ENCODE peak calls at places on chromosome 1, in nine cellular contexts. One of them, this sample, is unnamed.

GRCh38 chr1:232142403-232143314 is 487.3 kb downstream of the SIPA1L2 start:
- DNase-seq in neuronal stem cell: no peak
- DNase-seq in C1 segment of cervical spinal cord: peak
- DNase-seq in astrocyte of the cerebellum: peak
- DNase-seq in left cardiac atrium: peak
- DNase-seq in astrocyte of the spinal cord: peak
- DNase-seq in HTR-8/SVneo: no peak
- DNase-seq in NCI-H524: peak
- DNase-seq in NCI-H69: no peak
- DNase-seq in this sample: peak

GRCh38 chr1:6440198-6441126 is 15.9 kb downstream of the ESPN start:
- DNase-seq in NCI-H524: peak
- DNase-seq in C1 segment of cervical spinal cord: no peak
- DNase-seq in NCI-H69: peak
- DNase-seq in left cardiac atrium: no peak
- DNase-seq in astrocyte of the spinal cord: no peak
- DNase-seq in neuronal stem cell: no peak
- DNase-seq in HTR-8/SVneo: peak
- DNase-seq in astrocyte of the cerebellum: no peak
- DNase-seq in this sample: no peak

GRCh38 chr1:90371106-90371813 is 345.8 kb downstream of the BARHL2 start:
- DNase-seq in left cardiac atrium: no peak
- DNase-seq in HTR-8/SVneo: no peak
- DNase-seq in astrocyte of the spinal cord: peak
- DNase-seq in C1 segment of cervical spinal cord: no peak
- DNase-seq in neuronal stem cell: no peak
- DNase-seq in NCI-H69: peak
- DNase-seq in NCI-H524: no peak
- DNase-seq in astrocyte of the cerebellum: peak
- DNase-seq in this sample: no peak

GRCh38 chr1:201171063-201172036 is 17.1 kb upstream of the TMEM9 start:
- DNase-seq in NCI-H69: peak
- DNase-seq in NCI-H524: peak
- DNase-seq in left cardiac atrium: no peak
- DNase-seq in HTR-8/SVneo: peak
- DNase-seq in astrocyte of the spinal cord: peak
- DNase-seq in neuronal stem cell: no peak
- DNase-seq in astrocyte of the cerebellum: no peak
- DNase-seq in C1 segment of cervical spinal cord: no peak
- DNase-seq in this sample: peak

GRCh38 chr1:208052135-208052534 is 141.2 kb upstream of the CD34 start:
- DNase-seq in left cardiac atrium: no peak
- DNase-seq in astrocyte of the cerebellum: no peak
- DNase-seq in NCI-H524: no peak
- DNase-seq in astrocyte of the spinal cord: no peak
- DNase-seq in NCI-H69: no peak
- DNase-seq in neuronal stem cell: no peak
- DNase-seq in C1 segment of cervical spinal cord: no peak
- DNase-seq in HTR-8/SVneo: no peak
- DNase-seq in this sample: no peak

GRCh38 chr1:31567956-31568570 is 8.3 kb upstream of the TINAGL1 start:
- DNase-seq in astrocyte of the cerebellum: no peak
- DNase-seq in left cardiac atrium: no peak
- DNase-seq in NCI-H524: no peak
- DNase-seq in NCI-H69: no peak
- DNase-seq in astrocyte of the spinal cord: no peak
- DNase-seq in neuronal stem cell: no peak
- DNase-seq in C1 segment of cervical spinal cord: no peak
- DNase-seq in HTR-8/SVneo: no peak
- DNase-seq in this sample: no peak

GRCh38 chr1:13699936-13700520 is at the start of gene PRDM2:
- DNase-seq in left cardiac atrium: peak
- DNase-seq in HTR-8/SVneo: peak
- DNase-seq in NCI-H69: peak
- DNase-seq in astrocyte of the spinal cord: peak
- DNase-seq in astrocyte of the cerebellum: no peak
- DNase-seq in NCI-H524: peak
- DNase-seq in C1 segment of cervical spinal cord: peak
- DNase-seq in neuronal stem cell: peak
- DNase-seq in this sample: peak

GRCh38 chr1:68438310-68438709 is 11.4 kb downstream of the RPE65 start:
- DNase-seq in NCI-H69: peak
- DNase-seq in left cardiac atrium: no peak
- DNase-seq in neuronal stem cell: no peak
- DNase-seq in HTR-8/SVneo: no peak
- DNase-seq in NCI-H524: no peak
- DNase-seq in astrocyte of the cerebellum: no peak
- DNase-seq in astrocyte of the spinal cord: no peak
- DNase-seq in C1 segment of cervical spinal cord: no peak
- DNase-seq in this sample: no peak

GRCh38 chr1:155049651-155050559 is 1.2 kb upstream of the ADAM15 start:
- DNase-seq in astrocyte of the cerebellum: no peak
- DNase-seq in HTR-8/SVneo: no peak
- DNase-seq in neuronal stem cell: no peak
- DNase-seq in NCI-H69: peak
- DNase-seq in left cardiac atrium: no peak
- DNase-seq in astrocyte of the spinal cord: peak
- DNase-seq in C1 segment of cervical spinal cord: no peak
- DNase-seq in NCI-H524: no peak
- DNase-seq in this sample: no peak

GRCh38 chr1:9280015-9280860 is 12.5 kb upstream of the SPSB1 start:
- DNase-seq in left cardiac atrium: peak
- DNase-seq in astrocyte of the cerebellum: peak
- DNase-seq in NCI-H524: no peak
- DNase-seq in HTR-8/SVneo: peak
- DNase-seq in C1 segment of cervical spinal cord: no peak
- DNase-seq in astrocyte of the spinal cord: peak
- DNase-seq in NCI-H69: peak
- DNase-seq in neuronal stem cell: no peak
- DNase-seq in this sample: no peak

GRCh38 chr1:232726048-232726779 is 79.0 kb upstream of the MAP10 start:
- DNase-seq in left cardiac atrium: no peak
- DNase-seq in NCI-H69: no peak
- DNase-seq in NCI-H524: no peak
- DNase-seq in astrocyte of the cerebellum: peak
- DNase-seq in HTR-8/SVneo: no peak
- DNase-seq in astrocyte of the spinal cord: peak
- DNase-seq in neuronal stem cell: no peak
- DNase-seq in C1 segment of cervical spinal cord: no peak
- DNase-seq in this sample: no peak

GRCh38 chr1:207217778-207218511 is 103.5 kb upstream of the CD55 start:
- DNase-seq in HTR-8/SVneo: no peak
- DNase-seq in C1 segment of cervical spinal cord: no peak
- DNase-seq in astrocyte of the cerebellum: no peak
- DNase-seq in NCI-H524: no peak
- DNase-seq in astrocyte of the spinal cord: no peak
- DNase-seq in NCI-H69: no peak
- DNase-seq in neuronal stem cell: no peak
- DNase-seq in left cardiac atrium: no peak
- DNase-seq in this sample: no peak

GRCh38 chr1:64834734-64835133 is 89.9 kb downstream of the RAVER2 start:
- DNase-seq in neuronal stem cell: no peak
- DNase-seq in NCI-H524: no peak
- DNase-seq in astrocyte of the spinal cord: peak
- DNase-seq in astrocyte of the cerebellum: peak
- DNase-seq in C1 segment of cervical spinal cord: no peak
- DNase-seq in HTR-8/SVneo: no peak
- DNase-seq in left cardiac atrium: no peak
- DNase-seq in NCI-H69: no peak
- DNase-seq in this sample: no peak

GRCh38 chr1:186022184-186022583 is 288.0 kb downstream of the HMCN1 start:
- DNase-seq in C1 segment of cervical spinal cord: no peak
- DNase-seq in astrocyte of the spinal cord: no peak
- DNase-seq in HTR-8/SVneo: no peak
- DNase-seq in NCI-H69: no peak
- DNase-seq in neuronal stem cell: no peak
- DNase-seq in astrocyte of the cerebellum: no peak
- DNase-seq in NCI-H524: no peak
- DNase-seq in left cardiac atrium: no peak
- DNase-seq in this sample: no peak

GRCh38 chr1:235843458-235843857 is 23.2 kb downstream of the LYST start:
- DNase-seq in NCI-H524: peak
- DNase-seq in astrocyte of the spinal cord: peak
- DNase-seq in astrocyte of the cerebellum: no peak
- DNase-seq in HTR-8/SVneo: peak
- DNase-seq in left cardiac atrium: no peak
- DNase-seq in NCI-H69: peak
- DNase-seq in C1 segment of cervical spinal cord: no peak
- DNase-seq in neuronal stem cell: no peak
- DNase-seq in this sample: peak

GRCh38 chr1:4702927-4703326 is 48.5 kb downstream of the AJAP1 start:
- DNase-seq in astrocyte of the spinal cord: peak
- DNase-seq in astrocyte of the cerebellum: no peak
- DNase-seq in NCI-H524: no peak
- DNase-seq in left cardiac atrium: no peak
- DNase-seq in C1 segment of cervical spinal cord: no peak
- DNase-seq in neuronal stem cell: no peak
- DNase-seq in NCI-H69: no peak
- DNase-seq in HTR-8/SVneo: peak
- DNase-seq in this sample: no peak

GRCh38 chr1:37995773-37996379 is 6.1 kb upstream of the SF3A3 start:
- DNase-seq in left cardiac atrium: peak
- DNase-seq in astrocyte of the cerebellum: no peak
- DNase-seq in C1 segment of cervical spinal cord: no peak
- DNase-seq in neuronal stem cell: peak
- DNase-seq in NCI-H524: peak
- DNase-seq in NCI-H69: peak
- DNase-seq in astrocyte of the spinal cord: peak
- DNase-seq in HTR-8/SVneo: no peak
- DNase-seq in this sample: peak

GRCh38 chr1:85577421-85578320 is 2.9 kb upstream of the CCN1 start:
- DNase-seq in HTR-8/SVneo: no peak
- DNase-seq in astrocyte of the spinal cord: no peak
- DNase-seq in NCI-H69: peak
- DNase-seq in astrocyte of the cerebellum: no peak
- DNase-seq in neuronal stem cell: no peak
- DNase-seq in NCI-H524: peak
- DNase-seq in left cardiac atrium: peak
- DNase-seq in C1 segment of cervical spinal cord: no peak
- DNase-seq in this sample: no peak

GRCh38 chr1:193794239-193794638 is 607.8 kb upstream of the B3GALT2 start:
- DNase-seq in neuronal stem cell: no peak
- DNase-seq in left cardiac atrium: no peak
- DNase-seq in HTR-8/SVneo: no peak
- DNase-seq in astrocyte of the cerebellum: no peak
- DNase-seq in astrocyte of the spinal cord: peak
- DNase-seq in NCI-H524: no peak
- DNase-seq in C1 segment of cervical spinal cord: no peak
- DNase-seq in NCI-H69: peak
- DNase-seq in this sample: no peak

GRCh38 chr1:50568782-50569181 is 145.5 kb upstream of the DMRTA2 start:
- DNase-seq in astrocyte of the spinal cord: no peak
- DNase-seq in C1 segment of cervical spinal cord: no peak
- DNase-seq in left cardiac atrium: no peak
- DNase-seq in astrocyte of the cerebellum: no peak
- DNase-seq in HTR-8/SVneo: no peak
- DNase-seq in NCI-H69: peak
- DNase-seq in NCI-H524: no peak
- DNase-seq in neuronal stem cell: no peak
- DNase-seq in this sample: no peak

GRCh38 chr1:94433866-94434265 is 15.7 kb downstream of the ABCD3 start:
- DNase-seq in NCI-H69: no peak
- DNase-seq in neuronal stem cell: no peak
- DNase-seq in NCI-H524: no peak
- DNase-seq in C1 segment of cervical spinal cord: no peak
- DNase-seq in astrocyte of the cerebellum: no peak
- DNase-seq in left cardiac atrium: no peak
- DNase-seq in astrocyte of the spinal cord: no peak
- DNase-seq in HTR-8/SVneo: no peak
- DNase-seq in this sample: no peak

GRCh38 chr1:247857986-247858356 is 984 bp downstream of the TRIM58 start:
- DNase-seq in astrocyte of the spinal cord: no peak
- DNase-seq in left cardiac atrium: no peak
- DNase-seq in C1 segment of cervical spinal cord: no peak
- DNase-seq in neuronal stem cell: no peak
- DNase-seq in NCI-H69: no peak
- DNase-seq in astrocyte of the cerebellum: no peak
- DNase-seq in HTR-8/SVneo: no peak
- DNase-seq in NCI-H524: no peak
- DNase-seq in this sample: no peak

GRCh38 chr1:40592107-40592773 is 60.8 kb downstream of the ZNF684 start:
- DNase-seq in astrocyte of the spinal cord: peak
- DNase-seq in left cardiac atrium: no peak
- DNase-seq in astrocyte of the cerebellum: no peak
- DNase-seq in NCI-H524: peak
- DNase-seq in HTR-8/SVneo: peak
- DNase-seq in C1 segment of cervical spinal cord: no peak
- DNase-seq in NCI-H69: peak
- DNase-seq in neuronal stem cell: no peak
- DNase-seq in this sample: peak

GRCh38 chr1:36572906-36573305 is 90.2 kb upstream of the CSF3R start:
- DNase-seq in NCI-H524: peak
- DNase-seq in astrocyte of the spinal cord: no peak
- DNase-seq in neuronal stem cell: no peak
- DNase-seq in left cardiac atrium: no peak
- DNase-seq in NCI-H69: peak
- DNase-seq in HTR-8/SVneo: no peak
- DNase-seq in astrocyte of the cerebellum: no peak
- DNase-seq in C1 segment of cervical spinal cord: no peak
- DNase-seq in this sample: no peak

GRCh38 chr1:33338495-33339211 is 17.8 kb upstream of the A3GALT2 start:
- DNase-seq in NCI-H524: peak
- DNase-seq in C1 segment of cervical spinal cord: peak
- DNase-seq in neuronal stem cell: no peak
- DNase-seq in HTR-8/SVneo: no peak
- DNase-seq in NCI-H69: peak
- DNase-seq in astrocyte of the cerebellum: peak
- DNase-seq in left cardiac atrium: peak
- DNase-seq in astrocyte of the spinal cord: peak
- DNase-seq in this sample: peak

GRCh38 chr1:228058981-228059535 is 23.4 kb upstream of the ARF1 start:
- DNase-seq in neuronal stem cell: no peak
- DNase-seq in NCI-H524: peak
- DNase-seq in left cardiac atrium: no peak
- DNase-seq in NCI-H69: peak
- DNase-seq in astrocyte of the spinal cord: no peak
- DNase-seq in HTR-8/SVneo: no peak
- DNase-seq in C1 segment of cervical spinal cord: no peak
- DNase-seq in astrocyte of the cerebellum: no peak
- DNase-seq in this sample: no peak

GRCh38 chr1:1205769-1206375 is 520 bp downstream of the TNFRSF18 start:
- DNase-seq in NCI-H524: no peak
- DNase-seq in astrocyte of the cerebellum: no peak
- DNase-seq in C1 segment of cervical spinal cord: no peak
- DNase-seq in neuronal stem cell: no peak
- DNase-seq in left cardiac atrium: peak
- DNase-seq in astrocyte of the spinal cord: no peak
- DNase-seq in NCI-H69: no peak
- DNase-seq in HTR-8/SVneo: no peak
- DNase-seq in this sample: no peak

GRCh38 chr1:34884536-34884935 is 25.0 kb upstream of the SMIM12 start:
- DNase-seq in NCI-H524: no peak
- DNase-seq in left cardiac atrium: no peak
- DNase-seq in NCI-H69: no peak
- DNase-seq in HTR-8/SVneo: no peak
- DNase-seq in astrocyte of the spinal cord: no peak
- DNase-seq in neuronal stem cell: no peak
- DNase-seq in astrocyte of the cerebellum: no peak
- DNase-seq in C1 segment of cervical spinal cord: no peak
- DNase-seq in this sample: no peak

GRCh38 chr1:168585191-168585590 is 8.8 kb downstream of the XCL1 start:
- DNase-seq in astrocyte of the cerebellum: no peak
- DNase-seq in NCI-H69: peak
- DNase-seq in astrocyte of the spinal cord: peak
- DNase-seq in C1 segment of cervical spinal cord: no peak
- DNase-seq in left cardiac atrium: no peak
- DNase-seq in NCI-H524: no peak
- DNase-seq in neuronal stem cell: no peak
- DNase-seq in HTR-8/SVneo: no peak
- DNase-seq in this sample: peak

GRCh38 chr1:112358798-112359408 is 37.1 kb upstream of the CTTNBP2NL start:
- DNase-seq in NCI-H69: peak
- DNase-seq in C1 segment of cervical spinal cord: peak
- DNase-seq in NCI-H524: peak
- DNase-seq in neuronal stem cell: no peak
- DNase-seq in astrocyte of the cerebellum: no peak
- DNase-seq in left cardiac atrium: peak
- DNase-seq in astrocyte of the spinal cord: peak
- DNase-seq in HTR-8/SVneo: peak
- DNase-seq in this sample: peak

GRCh38 chr1:211378844-211379243 is 52.2 kb downstream of the TRAF5 start:
- DNase-seq in NCI-H524: no peak
- DNase-seq in astrocyte of the spinal cord: peak
- DNase-seq in HTR-8/SVneo: peak
- DNase-seq in NCI-H69: no peak
- DNase-seq in astrocyte of the cerebellum: no peak
- DNase-seq in left cardiac atrium: no peak
- DNase-seq in C1 segment of cervical spinal cord: no peak
- DNase-seq in neuronal stem cell: no peak
- DNase-seq in this sample: no peak